ENCODE peak calls at places on chromosome 5, in four cellular contexts. One of them, this sample, is unnamed.

GRCh38 chr5:34452170-34452828 is 203.8 kb upstream of the RAI14 start:
- DNase-seq in GM12891: no peak
- DNase-seq in K562: no peak
- DNase-seq in GM12878: no peak
- DNase-seq in this sample: no peak

GRCh38 chr5:174327896-174328295 is 282.4 kb downstream of the NSG2 start:
- DNase-seq in GM12891: no peak
- DNase-seq in K562: no peak
- DNase-seq in GM12878: no peak
- DNase-seq in this sample: no peak

GRCh38 chr5:56350030-56350594 is 117.0 kb upstream of the ANKRD55 start:
- DNase-seq in GM12891: no peak
- DNase-seq in K562: no peak
- DNase-seq in GM12878: no peak
- DNase-seq in this sample: no peak

GRCh38 chr5:122126711-122127385 is 2.5 kb upstream of the ZNF474 start:
- DNase-seq in GM12891: no peak
- DNase-seq in K562: no peak
- DNase-seq in GM12878: no peak
- DNase-seq in this sample: no peak

GRCh38 chr5:62732677-62733121 is 154.1 kb downstream of the LRRC70 start:
- DNase-seq in GM12891: no peak
- DNase-seq in K562: no peak
- DNase-seq in GM12878: no peak
- DNase-seq in this sample: peak; percentile 9

GRCh38 chr5:115360036-115360685 is 63.7 kb upstream of the CCDC112 start:
- DNase-seq in GM12891: no peak
- DNase-seq in K562: no peak
- DNase-seq in GM12878: no peak
- DNase-seq in this sample: no peak

GRCh38 chr5:41598011-41598410 is 87.6 kb upstream of the PLCXD3 start:
- DNase-seq in GM12891: no peak
- DNase-seq in K562: no peak
- DNase-seq in GM12878: no peak
- DNase-seq in this sample: no peak

GRCh38 chr5:143349127-143349526 is 54.4 kb downstream of the NR3C1 start:
- DNase-seq in GM12891: no peak
- DNase-seq in K562: no peak
- DNase-seq in GM12878: no peak
- DNase-seq in this sample: no peak

GRCh38 chr5:90355635-90356034 is 53.9 kb downstream of the CETN3 start:
- DNase-seq in GM12891: no peak
- DNase-seq in K562: no peak
- DNase-seq in GM12878: no peak
- DNase-seq in this sample: no peak

GRCh38 chr5:1443145-1443543 is 2.1 kb downstream of the SLC6A3 start:
- DNase-seq in GM12891: no peak
- DNase-seq in K562: no peak
- DNase-seq in GM12878: no peak
- DNase-seq in this sample: no peak

GRCh38 chr5:674630-675011 is 18.5 kb downstream of the TPPP start:
- DNase-seq in GM12891: no peak
- DNase-seq in K562: no peak
- DNase-seq in GM12878: no peak
- DNase-seq in this sample: no peak

GRCh38 chr5:142841511-142842255 is 71.5 kb downstream of the ARHGAP26 start:
- DNase-seq in GM12891: no peak
- DNase-seq in K562: no peak
- DNase-seq in GM12878: no peak
- DNase-seq in this sample: no peak

GRCh38 chr5:10695759-10696543 is 65.1 kb downstream of the DAP start:
- DNase-seq in GM12891: no peak
- DNase-seq in K562: no peak
- DNase-seq in GM12878: no peak
- DNase-seq in this sample: no peak

GRCh38 chr5:172596638-172597231 is 44.3 kb upstream of the NEURL1B start:
- DNase-seq in GM12891: no peak
- DNase-seq in K562: no peak
- DNase-seq in GM12878: no peak
- DNase-seq in this sample: no peak
- TF ChIP-seq SPI1 in GM12891: no peak
- TF ChIP-seq SPI1 in K562: no peak
- TF ChIP-seq SPI1 in GM12878: no peak
- TF ChIP-seq SPI1 in this sample: no peak

GRCh38 chr5:45508155-45508554 is 188.0 kb downstream of the HCN1 start:
- DNase-seq in GM12891: no peak
- DNase-seq in K562: no peak
- DNase-seq in GM12878: no peak
- DNase-seq in this sample: no peak

GRCh38 chr5:45512521-45512920 is 183.7 kb downstream of the HCN1 start:
- DNase-seq in GM12891: no peak
- DNase-seq in K562: no peak
- DNase-seq in GM12878: no peak
- DNase-seq in this sample: no peak

DNA sequence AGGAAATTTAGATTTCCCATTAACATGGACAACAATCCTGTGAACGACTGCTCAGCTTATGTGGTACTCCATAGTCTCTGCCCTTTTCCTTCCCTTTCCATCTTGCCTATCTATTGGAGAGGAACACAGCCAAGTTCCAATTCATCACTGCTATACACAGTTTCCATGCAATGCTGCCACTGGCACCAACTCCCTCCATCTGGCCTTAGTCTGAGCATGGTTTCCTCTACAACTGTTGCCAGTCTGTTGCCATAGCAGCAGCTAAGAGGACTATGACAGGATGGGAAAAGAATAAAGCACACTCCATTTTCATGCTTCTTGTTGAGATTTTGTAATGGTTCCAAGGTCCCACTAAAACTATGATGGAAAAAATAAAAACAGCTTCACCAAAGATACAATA is 189.0 kb downstream of the HCN1 start:
- DNase-seq in GM12891: no peak
- DNase-seq in K562: no peak
- DNase-seq in GM12878: no peak
- DNase-seq in this sample: no peak
- TF ChIP-seq SPI1 in GM12891: no peak
- TF ChIP-seq SPI1 in K562: no peak
- TF ChIP-seq SPI1 in GM12878: no peak
- TF ChIP-seq SPI1 in this sample: no peak

GRCh38 chr5:50709471-50709870 is 43.0 kb downstream of the PARP8 start:
- DNase-seq in GM12891: no peak
- DNase-seq in K562: no peak
- DNase-seq in GM12878: no peak
- DNase-seq in this sample: no peak
- TF ChIP-seq SPI1 in GM12891: no peak
- TF ChIP-seq SPI1 in K562: no peak
- TF ChIP-seq SPI1 in GM12878: no peak
- TF ChIP-seq SPI1 in this sample: no peak

DNA sequence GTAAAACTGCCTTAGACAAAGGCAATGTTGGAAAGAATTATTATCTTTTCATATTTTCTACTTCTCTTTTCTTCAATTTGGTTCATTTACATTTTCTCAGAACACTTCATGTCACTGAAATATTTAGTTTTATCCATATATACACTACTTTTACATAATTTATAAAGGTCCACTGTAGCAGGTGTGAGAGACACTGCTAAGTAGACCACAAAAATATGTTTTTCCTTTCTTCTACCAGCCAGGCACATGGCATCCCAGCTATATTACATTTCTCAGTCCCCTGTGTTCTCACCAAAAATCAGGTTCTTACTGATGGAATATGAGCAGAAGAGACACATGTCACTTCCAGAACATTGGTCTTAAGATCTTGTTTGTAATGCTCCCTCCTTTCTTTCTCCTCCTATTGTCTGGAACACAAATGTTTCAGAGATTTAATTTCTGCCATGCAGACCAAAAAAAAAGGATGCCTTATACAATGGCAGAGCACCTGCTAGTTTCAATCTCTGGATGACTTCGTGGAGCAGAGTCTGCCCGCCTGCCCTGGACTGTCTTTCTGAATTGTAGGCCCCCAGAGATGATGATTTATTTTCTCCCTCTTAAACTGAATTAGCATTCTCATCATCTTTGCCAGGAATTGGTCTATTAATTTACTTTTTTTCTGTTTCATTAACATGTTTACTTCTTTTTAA is 125.4 kb upstream of the ACOT12 start:
- DNase-seq in GM12891: no peak
- DNase-seq in K562: no peak
- DNase-seq in GM12878: no peak
- DNase-seq in this sample: no peak
- TF ChIP-seq SPI1 in GM12891: no peak
- TF ChIP-seq SPI1 in K562: no peak
- TF ChIP-seq SPI1 in GM12878: no peak
- TF ChIP-seq SPI1 in this sample: no peak

GRCh38 chr5:151952233-151952632 is 27.6 kb upstream of the GLRA1 start:
- DNase-seq in GM12891: no peak
- DNase-seq in K562: no peak
- DNase-seq in GM12878: no peak
- DNase-seq in this sample: no peak

GRCh38 chr5:151947924-151948323 is 23.3 kb upstream of the GLRA1 start:
- DNase-seq in GM12891: no peak
- DNase-seq in K562: no peak
- DNase-seq in GM12878: no peak
- DNase-seq in this sample: no peak

GRCh38 chr5:151953833-151954232 is 29.2 kb upstream of the GLRA1 start:
- DNase-seq in GM12891: no peak
- DNase-seq in K562: no peak
- DNase-seq in GM12878: no peak
- DNase-seq in this sample: no peak

GRCh38 chr5:151949909-151950308 is 25.3 kb upstream of the GLRA1 start:
- DNase-seq in GM12891: no peak
- DNase-seq in K562: no peak
- DNase-seq in GM12878: no peak
- DNase-seq in this sample: no peak

DNA sequence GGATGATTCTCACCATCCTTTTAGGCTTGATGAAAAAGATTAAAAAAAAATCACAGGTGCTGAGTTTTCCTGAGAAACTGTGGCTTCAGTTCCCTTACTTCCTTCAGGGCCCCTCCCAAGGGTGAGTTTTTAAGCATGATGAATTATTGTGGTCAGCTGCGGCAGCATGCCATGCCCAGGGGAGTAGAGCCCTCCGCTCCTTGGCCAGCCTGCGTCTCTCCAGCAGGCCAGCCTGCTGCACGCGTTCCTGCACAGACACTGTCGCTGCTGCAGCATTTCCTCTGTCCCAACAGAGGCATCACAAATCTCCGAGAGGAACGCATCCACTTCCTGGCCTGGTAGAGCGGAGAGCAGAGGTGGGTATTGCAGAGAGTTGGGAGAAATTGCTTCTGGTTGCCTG is 26.0 kb upstream of the GLRA1 start:
- DNase-seq in GM12891: no peak
- DNase-seq in K562: no peak
- DNase-seq in GM12878: no peak
- DNase-seq in this sample: no peak
- TF ChIP-seq SPI1 in GM12891: no peak
- TF ChIP-seq SPI1 in K562: no peak
- TF ChIP-seq SPI1 in GM12878: no peak
- TF ChIP-seq SPI1 in this sample: no peak

DNA sequence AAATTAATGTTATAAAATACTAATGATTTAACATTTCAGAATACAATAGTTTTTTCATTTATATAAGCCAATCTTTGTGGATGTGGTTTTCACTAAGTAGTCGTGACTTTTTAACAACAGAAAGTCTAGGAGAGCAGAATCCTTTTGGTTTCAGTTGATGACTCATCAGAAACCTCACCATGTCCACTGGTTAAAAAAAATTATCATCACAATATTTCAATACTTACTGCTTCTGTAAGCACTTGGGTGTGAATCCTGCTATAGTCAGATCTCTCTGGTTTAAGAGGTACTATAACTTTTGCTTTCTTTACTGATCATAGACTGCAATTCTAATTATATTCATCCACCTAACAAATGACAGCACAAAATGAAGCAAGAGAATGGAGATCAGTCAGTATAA is 77.2 kb downstream of the MRPS30 start:
- DNase-seq in GM12891: peak; percentile 19
- DNase-seq in K562: no peak
- DNase-seq in GM12878: peak; percentile 44
- DNase-seq in this sample: no peak
- TF ChIP-seq SPI1 in GM12891: no peak
- TF ChIP-seq SPI1 in K562: no peak
- TF ChIP-seq SPI1 in GM12878: no peak
- TF ChIP-seq SPI1 in this sample: no peak

DNA sequence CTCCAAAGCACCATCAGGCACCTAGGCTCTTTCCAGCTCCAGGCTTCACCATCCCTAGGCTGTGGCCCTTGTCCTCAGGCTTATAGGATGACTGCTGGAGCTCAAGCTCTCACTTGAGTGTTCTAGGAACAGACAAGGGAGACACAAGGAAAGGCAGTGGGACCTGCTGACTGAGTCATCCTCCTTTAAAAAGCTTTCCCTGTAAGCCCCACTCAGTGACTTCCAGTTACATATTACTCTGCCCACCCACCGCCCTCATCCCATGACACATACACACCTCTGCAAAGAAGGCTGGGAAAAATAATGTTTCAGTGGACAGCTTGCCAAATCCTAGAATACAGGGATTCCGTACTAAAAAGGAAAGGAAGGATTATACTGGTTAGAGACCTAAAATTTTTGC is 154.2 kb upstream of the ZNF366 start:
- DNase-seq in GM12891: no peak
- DNase-seq in K562: no peak
- DNase-seq in GM12878: no peak
- DNase-seq in this sample: no peak
- TF ChIP-seq SPI1 in GM12891: no peak
- TF ChIP-seq SPI1 in K562: no peak
- TF ChIP-seq SPI1 in GM12878: no peak
- TF ChIP-seq SPI1 in this sample: no peak

GRCh38 chr5:125461641-125462072 is 715.2 kb upstream of the ZNF608 start:
- DNase-seq in GM12891: no peak
- DNase-seq in K562: no peak
- DNase-seq in GM12878: no peak
- DNase-seq in this sample: no peak
- TF ChIP-seq SPI1 in GM12891: no peak
- TF ChIP-seq SPI1 in K562: no peak
- TF ChIP-seq SPI1 in GM12878: no peak
- TF ChIP-seq SPI1 in this sample: no peak

GRCh38 chr5:111463304-111463703 is 49.0 kb downstream of the STARD4 start:
- DNase-seq in GM12891: no peak
- DNase-seq in K562: no peak
- DNase-seq in GM12878: no peak
- DNase-seq in this sample: no peak
- TF ChIP-seq SPI1 in GM12891: no peak
- TF ChIP-seq SPI1 in K562: no peak
- TF ChIP-seq SPI1 in GM12878: no peak
- TF ChIP-seq SPI1 in this sample: no peak

This sample was measured in HL-60.